ENCODE peak calls at places on chromosome 14, in seven cellular contexts. A, D, Y, U, R, L and I are unnamed samples.

GRCh38 chr14:32900602-32901001 is 38.1 kb upstream of the NPAS3 start:
- DNase-seq in A (no peak), D (no peak), Y (no peak), U (peak), R (no peak), L (peak), I (no peak)

GRCh38 chr14:36791402-36791801 is 129.7 kb downstream of the PAX9 start:
- DNase-seq in A (no peak), D (no peak), Y (no peak), U (no peak), R (no peak), L (no peak), I (no peak)

GRCh38 chr14:73248294-73248868 is 11.1 kb downstream of the PAPLN start:
- DNase-seq in A (peak), D (no peak), Y (no peak), U (peak), R (no peak), L (no peak), I (no peak)

GRCh38 chr14:74038015-74038859 is 19.1 kb downstream of the BBOF1 start:
- DNase-seq in A (peak), D (peak), Y (no peak), U (peak), R (peak), L (peak), I (peak)

GRCh38 chr14:100140452-100141132 is 18.9 kb downstream of the DEGS2 start:
- DNase-seq in A (no peak), D (no peak), Y (no peak), U (peak), R (no peak), L (no peak), I (peak)

GRCh38 chr14:63551338-63551737 is 8.2 kb upstream of the PPP2R5E start:
- DNase-seq in A (peak), D (peak), Y (no peak), U (peak), R (no peak), L (peak), I (peak)

GRCh38 chr14:80942158-80942738 is 710 bp upstream of the CEP128 start:
- DNase-seq in A (peak), D (no peak), Y (no peak), U (no peak), R (no peak), L (no peak), I (no peak)

GRCh38 chr14:55101698-55102097 is 27.4 kb upstream of the LGALS3 start:
- DNase-seq in A (no peak), D (no peak), Y (no peak), U (no peak), R (no peak), L (no peak), I (no peak)

GRCh38 chr14:72665259-72665658 is 228.6 kb downstream of the DPF3 start:
- DNase-seq in A (peak), D (peak), Y (no peak), U (peak), R (no peak), L (peak), I (peak)

GRCh38 chr14:74085047-74085637 is 386 bp downstream of the LIN52 start:
- DNase-seq in A (peak), D (peak), Y (no peak), U (peak), R (peak), L (no peak), I (peak)

GRCh38 chr14:74942608-74943007 is 12.8 kb downstream of the PGF start:
- DNase-seq in A (no peak), D (no peak), Y (no peak), U (no peak), R (no peak), L (no peak), I (no peak)

GRCh38 chr14:59755388-59755787 is 115.2 kb downstream of the RTN1 start:
- DNase-seq in A (no peak), D (no peak), Y (no peak), U (no peak), R (no peak), L (no peak), I (no peak)

GRCh38 chr14:59751578-59751977 is 119.0 kb downstream of the RTN1 start:
- DNase-seq in A (no peak), D (no peak), Y (no peak), U (no peak), R (no peak), L (no peak), I (no peak)

DNA sequence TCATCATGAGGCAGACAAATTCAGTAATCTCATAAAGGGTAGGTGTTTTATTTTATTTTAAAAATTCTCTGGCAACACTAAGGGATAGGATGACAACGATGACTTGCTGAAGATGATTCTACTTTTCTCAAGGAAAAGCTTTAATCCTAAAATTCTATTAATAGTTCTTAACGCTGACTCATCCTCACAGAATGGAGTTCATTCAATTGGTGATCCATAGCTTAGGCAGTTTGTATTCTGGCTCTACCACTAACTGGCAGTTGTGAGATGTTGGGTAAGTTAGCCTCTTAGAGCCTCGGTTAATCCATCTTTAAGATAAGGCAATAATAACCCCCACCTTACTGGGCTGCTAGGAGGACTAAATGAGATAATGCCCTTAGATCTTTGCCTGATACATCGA is 116.3 kb downstream of the RTN1 start:
- DNase-seq in A (no peak), D (peak), Y (no peak), U (peak), R (no peak), L (peak), I (peak)
- H3K4me3 ChIP-seq in A (no peak), D (no peak), Y (no peak), U (no peak), R (no peak), L (no peak), I (no peak)

DNA sequence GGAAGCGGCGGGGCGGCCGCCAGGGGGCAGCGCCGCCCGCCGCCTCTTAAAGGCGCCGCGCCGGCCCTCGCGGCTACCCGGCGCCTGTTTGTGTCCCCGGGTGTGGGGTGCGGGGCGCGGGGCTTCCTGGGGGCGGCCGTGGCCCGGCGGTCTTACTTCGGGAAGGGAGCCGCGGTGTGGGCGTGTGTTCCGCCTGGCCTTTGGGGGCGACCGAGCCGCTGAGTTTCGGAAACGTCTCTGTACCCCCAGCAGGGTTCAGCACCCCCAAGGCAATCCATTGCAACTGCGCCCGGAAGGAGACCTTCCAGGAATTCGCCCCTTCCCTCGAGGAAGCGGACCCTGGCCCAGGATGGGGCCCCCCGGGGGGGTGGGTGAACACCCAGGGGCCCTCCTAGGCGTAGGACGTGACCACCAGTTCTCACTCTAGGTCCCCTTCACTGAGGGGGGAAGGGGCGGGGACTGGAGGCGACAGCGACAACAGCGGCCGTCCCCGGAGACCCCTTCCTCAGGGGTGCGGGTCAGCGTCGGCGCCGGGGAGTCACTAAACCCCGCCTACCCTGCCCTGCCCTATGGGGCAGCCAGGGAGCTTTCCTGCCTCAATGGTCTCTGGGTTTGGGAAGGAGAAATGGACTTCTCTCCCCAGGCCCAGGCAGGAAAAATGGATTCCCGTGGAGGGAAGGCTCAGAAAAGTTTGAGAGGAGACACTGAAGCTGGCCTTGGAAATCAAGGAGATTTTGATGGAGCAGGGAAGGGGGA is at the start of gene ITPK1:
- DNase-seq in A (no peak), D (peak), Y (peak), U (peak), R (peak), L (peak), I (peak)
- TF ChIP-seq CTCF in A (no peak), D (no peak), Y (peak), U (no peak), R (peak), L (peak), I (peak)

DNA sequence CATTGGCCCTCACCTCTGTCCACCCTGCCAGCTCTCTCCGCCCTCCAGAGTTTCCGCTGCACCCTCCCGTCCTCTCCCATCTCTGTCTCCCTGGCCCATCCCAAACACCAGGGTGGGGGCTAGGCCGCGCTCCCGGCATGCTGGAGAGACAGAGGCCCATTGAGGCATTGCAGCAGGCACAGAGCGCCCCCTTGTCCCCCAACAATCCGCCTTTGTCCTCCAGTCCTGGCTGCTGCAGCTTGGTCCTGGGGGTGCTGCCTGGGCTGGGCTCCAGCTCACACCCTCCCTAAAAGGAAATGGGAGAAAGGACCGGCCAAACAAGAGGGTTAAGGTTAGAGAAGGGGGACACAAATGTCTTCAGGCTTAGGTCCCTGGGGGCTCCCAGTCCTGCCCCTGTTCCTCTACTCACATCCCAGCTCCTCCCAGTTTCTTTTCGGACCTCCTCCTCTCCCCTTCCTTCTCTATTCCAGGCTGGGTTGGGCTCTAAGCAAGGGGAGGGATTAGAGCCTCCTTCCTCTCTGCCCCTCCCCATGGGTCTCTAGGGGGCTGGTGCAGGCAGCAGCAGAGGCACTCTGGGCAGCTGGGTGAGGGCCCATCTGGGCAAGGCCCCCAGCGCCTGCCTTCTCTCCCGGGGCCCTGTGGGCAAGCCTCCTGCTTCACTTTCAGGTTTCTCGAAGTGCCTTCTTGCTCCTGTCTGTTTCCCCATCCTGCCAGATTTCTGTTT is at the start of gene CMTM5:
- DNase-seq in A (no peak), D (no peak), Y (no peak), U (no peak), R (no peak), L (no peak), I (no peak)
- H3K4me3 ChIP-seq in A (no peak), D (no peak), Y (peak), U (no peak), R (no peak), L (no peak), I (no peak)

DNA sequence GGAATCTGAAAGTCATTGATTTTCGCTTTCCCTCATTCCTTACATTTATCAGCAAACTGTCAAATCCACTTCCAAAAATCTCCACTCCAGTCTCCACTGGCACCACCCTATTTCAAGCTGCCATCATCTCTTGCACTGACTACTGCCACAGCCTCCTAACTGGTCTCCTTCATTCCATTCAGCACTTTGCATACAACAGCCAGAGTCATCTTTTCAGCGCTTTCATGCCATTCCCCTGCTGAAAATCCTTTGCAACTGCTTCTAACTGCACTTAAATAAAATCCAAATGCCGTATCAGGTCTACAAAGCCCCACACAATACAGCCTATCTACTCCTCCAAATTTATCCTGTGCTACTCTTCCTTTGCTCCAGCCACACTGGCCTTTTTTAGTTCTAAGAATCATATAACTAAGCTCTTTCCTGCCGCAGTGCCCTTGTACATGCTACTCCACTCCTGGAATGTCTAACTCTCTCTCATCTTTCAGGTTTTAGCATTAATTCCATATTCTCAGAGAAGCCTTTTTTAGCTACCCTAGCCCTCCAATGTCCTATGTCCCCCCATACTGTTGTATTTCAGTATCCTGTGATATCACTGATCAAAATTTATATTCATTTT is 21.6 kb downstream of the FERMT2 start:
- DNase-seq in A (no peak), D (no peak), Y (no peak), U (no peak), R (no peak), L (no peak), I (no peak)
- TF ChIP-seq CTCF in A (no peak), D (no peak), Y (no peak), U (no peak), R (no peak), L (no peak), I (no peak)

GRCh38 chr14:61813101-61813596 is 50.9 kb downstream of the SNAPC1 start:
- DNase-seq in A (peak), D (no peak), Y (no peak), U (no peak), R (peak), L (no peak), I (no peak)
- H3K4me3 ChIP-seq in A (peak), D (peak), Y (peak), U (peak), R (peak), L (peak), I (peak)

DNA sequence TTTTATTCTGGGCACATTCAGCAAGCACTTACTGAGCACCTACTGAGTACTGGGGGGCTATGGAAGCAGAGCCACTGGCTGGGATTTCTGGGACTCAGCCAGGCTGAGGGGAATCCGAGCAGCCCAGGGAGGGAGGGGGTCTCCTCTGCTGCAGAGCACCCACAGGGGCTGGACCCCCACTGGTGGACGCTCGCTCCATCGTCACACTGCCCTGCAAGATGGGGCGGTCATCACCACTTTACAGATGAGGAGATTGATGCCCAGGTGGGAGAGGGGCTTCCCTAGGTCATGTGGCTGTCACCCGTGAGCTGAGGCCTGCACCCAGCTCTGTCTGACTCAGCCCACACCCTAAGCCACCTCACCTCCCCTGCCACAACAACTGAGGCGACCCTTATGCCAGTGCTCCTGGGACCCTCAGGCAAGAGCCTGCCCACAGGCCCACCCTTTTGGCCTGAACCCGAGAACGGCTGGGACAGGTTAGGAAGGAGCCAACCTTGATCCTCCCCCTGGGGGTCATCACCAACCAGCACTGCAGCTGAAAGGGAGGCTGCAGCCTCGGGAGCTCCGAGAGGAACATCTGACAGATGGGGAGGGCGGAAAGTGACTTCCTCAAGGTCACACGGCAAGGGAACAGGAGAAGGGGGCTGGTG is 74.4 kb downstream of the SERPINA3 start:
- DNase-seq in A (no peak), D (no peak), Y (no peak), U (no peak), R (peak), L (no peak), I (no peak)
- TF ChIP-seq CTCF in A (no peak), D (peak), Y (no peak), U (no peak), R (no peak), L (no peak), I (no peak)

GRCh38 chr14:64720190-64720589 is 16.0 kb downstream of the PLEKHG3 start:
- DNase-seq in A (peak), D (peak), Y (no peak), U (peak), R (no peak), L (no peak), I (peak)
- H3K4me3 ChIP-seq in A (no peak), D (no peak), Y (no peak), U (no peak), R (no peak), L (no peak), I (no peak)

GRCh38 chr14:50000215-50001145 is 107.6 kb downstream of the ARF6 start:
- DNase-seq in A (peak), D (peak), Y (peak), U (peak), R (peak), L (peak), I (peak)

GRCh38 chr14:50001146-50001998 is 108.5 kb downstream of the ARF6 start:
- DNase-seq in A (peak), D (peak), Y (no peak), U (peak), R (no peak), L (peak), I (peak)

GRCh38 chr14:49999216-49999761 is 106.4 kb downstream of the ARF6 start:
- DNase-seq in A (peak), D (peak), Y (peak), U (peak), R (peak), L (peak), I (peak)

GRCh38 chr14:49997991-49998390 is 105.1 kb downstream of the ARF6 start:
- DNase-seq in A (no peak), D (no peak), Y (no peak), U (no peak), R (no peak), L (no peak), I (no peak)

DNA sequence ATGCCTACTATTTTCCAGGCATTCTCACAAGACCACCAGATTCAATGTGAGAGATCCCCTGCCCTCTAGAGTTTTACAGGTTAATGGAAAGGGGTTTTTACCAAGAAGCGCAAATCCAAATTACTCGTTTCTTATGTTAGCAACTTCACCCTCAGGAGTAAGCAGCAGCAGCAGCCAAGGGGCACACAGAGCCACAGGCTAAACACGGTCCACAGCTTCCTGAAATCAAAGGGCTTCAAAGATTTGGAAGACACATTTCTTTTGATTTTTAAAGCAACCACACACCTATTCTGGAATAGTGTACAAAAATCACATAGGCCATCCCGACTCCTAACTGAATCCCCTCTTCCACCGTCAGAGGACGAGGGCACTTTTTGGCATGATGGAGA is 106.9 kb downstream of the ARF6 start:
- DNase-seq in A (no peak), D (no peak), Y (no peak), U (no peak), R (no peak), L (no peak), I (no peak)
- TF ChIP-seq CTCF in A (no peak), D (no peak), Y (no peak), U (no peak), R (no peak), L (no peak), I (no peak)